ENCODE peak calls at places on chromosomes 6 and 20, in seven cellular contexts. G is cardiac fibroblast, L is ascending aorta, O is GM12865, A is fibroblast of villous mesenchyme, C is tibial artery, X is PC-9. T is an unnamed sample.

GRCh38 chr20:58981564-58982364 is 708 bp downstream of the NELFCD start:
- DNase-seq in L (peak; percentile 58), G (peak; percentile 17), C (no peak), X (no peak), A (peak; percentile 18), O (peak; percentile 55), T (no peak)

GRCh38 chr6:135183532-135184440 is 2.7 kb downstream of the MYB start:
- DNase-seq in X (peak; percentile 62), L (no peak), O (peak; percentile 95), G (peak; percentile 42), C (no peak), A (peak; percentile 43), T (no peak)

GRCh38 chr20:44609006-44609510 is 26.7 kb downstream of the PKIG start:
- DNase-seq in L (no peak), A (no peak), O (no peak), C (peak; percentile 65), X (no peak), G (no peak), T (no peak)

GRCh38 chr6:3612341-3613041 is 139.0 kb downstream of the PXDC1 start:
- DNase-seq in G (peak; percentile 68), L (peak; percentile 28), C (no peak), O (no peak), A (peak; percentile 92), X (peak; percentile 94), T (no peak)

GRCh38 chr6:71349976-71350615 is 61.5 kb downstream of the OGFRL1 start:
- DNase-seq in L (no peak), A (peak; percentile 73), X (no peak), G (peak; percentile 85), O (no peak), C (peak; percentile 67), T (no peak)

GRCh38 chr6:113476937-113477839 is 380.0 kb upstream of the MARCKS start:
- DNase-seq in G (no peak), L (no peak), C (no peak), A (no peak), O (no peak), X (no peak), T (no peak)

GRCh38 chr6:54133186-54133585 is 21.9 kb downstream of the MLIP start:
- DNase-seq in C (no peak), X (no peak), A (no peak), L (no peak), G (no peak), O (no peak), T (no peak)

GRCh38 chr20:61954276-61955021 is 111.2 kb downstream of the TAF4 start:
- DNase-seq in C (peak; percentile 57), O (no peak), G (no peak), X (no peak), L (no peak), A (no peak), T (no peak)

GRCh38 chr6:152642578-152643375 is 5.6 kb upstream of the SYNE1 start:
- DNase-seq in G (peak; percentile 76), L (no peak), A (peak; percentile 35), O (peak; percentile 89), C (peak; percentile 65), X (no peak), T (peak; percentile 13)

GRCh38 chr6:89298680-89299450 is 16.2 kb downstream of the GABRR2 start:
- DNase-seq in L (no peak), X (peak; percentile 92), C (no peak), A (peak; percentile 94), G (peak; percentile 31), O (peak; percentile 90), T (no peak)

GRCh38 chr6:155939253-155939652 is 483.6 kb upstream of the NOX3 start:
- DNase-seq in L (no peak), O (no peak), X (no peak), C (no peak), A (no peak), G (no peak), T (peak; percentile 88)

GRCh38 chr6:1993049-1993448 is 252.4 kb downstream of the GMDS start:
- DNase-seq in A (no peak), C (no peak), G (no peak), L (no peak), X (no peak), O (no peak), T (no peak)

GRCh38 chr20:31707994-31708744 is 14.5 kb downstream of the BCL2L1 start:
- DNase-seq in L (no peak), X (peak; percentile 67), C (peak; percentile 74), A (no peak), G (no peak), O (peak; percentile 44), T (no peak)

GRCh38 chr20:22533823-22534751 is 50.3 kb downstream of the FOXA2 start:
- DNase-seq in G (no peak), O (no peak), A (no peak), C (no peak), X (no peak), L (no peak), T (no peak)

GRCh38 chr6:96001891-96002575 is 13.7 kb upstream of the FUT9 start:
- DNase-seq in C (no peak), X (no peak), O (no peak), G (no peak), A (no peak), L (no peak), T (no peak)

GRCh38 chr20:37072293-37073196 is 23.3 kb downstream of the RBL1 start:
- DNase-seq in C (no peak), G (no peak), X (no peak), A (no peak), L (no peak), O (peak; percentile 67), T (no peak)
- H3K4me3 ChIP-seq in C (no peak overlapping the region), G (no peak overlapping the region), X (no peak overlapping the region), A (no peak overlapping the region), L (no peak overlapping the region), O (peak overlapping the region; percentile 39), T (no peak overlapping the region)

GRCh38 chr20:48723308-48724264 is 104.2 kb downstream of the PREX1 start:
- DNase-seq in G (peak; percentile 40), A (peak; percentile 87), O (no peak), X (no peak), C (peak; percentile 95), L (peak; percentile 93), T (no peak)
- TF ChIP-seq CTCF in G (no peak), A (peak; percentile 15), O (no peak), X (no peak), C (peak; percentile 34), L (peak; percentile 35), T (no peak)

DNA sequence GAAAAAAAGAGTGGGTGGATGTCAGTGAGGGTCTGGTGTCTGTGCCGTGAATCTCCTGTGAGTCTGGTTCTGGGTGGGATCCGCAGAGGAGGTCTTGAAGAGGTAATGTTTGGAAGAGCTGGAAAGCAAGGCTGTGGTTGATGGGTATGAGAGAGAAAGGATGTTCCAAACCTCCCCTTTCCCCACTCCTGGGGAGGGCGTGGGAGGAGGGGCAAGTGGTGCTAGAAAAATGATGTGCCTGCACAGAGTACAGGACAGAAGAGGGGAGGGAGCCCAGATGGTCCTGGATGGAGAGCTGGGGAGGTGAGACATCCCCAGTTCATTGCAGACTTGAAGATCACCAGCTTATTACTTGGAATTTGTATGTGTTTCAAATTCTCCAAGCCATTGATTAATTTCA is 3.1 kb downstream of the CNPY3 start:
- DNase-seq in C (no peak), G (no peak), O (no peak), X (no peak), L (no peak), A (no peak), T (no peak)
- H3K4me3 ChIP-seq in C (no peak overlapping the region), G (no peak overlapping the region), O (peak overlapping the region; percentile 85), X (no peak overlapping the region), L (no peak overlapping the region), A (no peak overlapping the region), T (no peak overlapping the region)

DNA sequence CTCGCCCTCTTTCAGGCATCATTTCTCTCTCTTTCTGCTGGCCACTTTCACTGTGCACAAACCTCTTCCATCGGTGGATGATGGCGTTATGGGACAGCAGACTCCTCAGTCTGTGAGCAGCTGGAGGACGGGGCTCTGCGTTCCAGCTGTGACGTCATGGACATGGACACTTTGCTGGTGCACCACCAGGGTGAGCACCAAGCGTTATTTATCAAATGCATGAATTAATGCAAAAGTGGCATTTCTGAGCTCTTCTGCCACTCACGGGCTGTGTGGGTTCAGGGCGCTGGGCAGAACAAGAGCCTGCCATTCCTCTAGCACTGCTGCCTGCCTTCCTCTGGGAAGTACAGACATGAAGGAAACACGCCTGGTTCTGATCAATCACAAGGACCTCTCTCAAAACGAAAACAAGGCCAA is 82.9 kb upstream of the MPC1 start:
- DNase-seq in O (no peak), L (peak; percentile 69), C (no peak), G (peak; percentile 38), X (no peak), A (peak; percentile 14), T (no peak)
- TF ChIP-seq CTCF in O (no peak), L (peak; percentile 30), C (no peak), G (peak; percentile 31), X (no peak), A (peak; percentile 26), T (no peak)

DNA sequence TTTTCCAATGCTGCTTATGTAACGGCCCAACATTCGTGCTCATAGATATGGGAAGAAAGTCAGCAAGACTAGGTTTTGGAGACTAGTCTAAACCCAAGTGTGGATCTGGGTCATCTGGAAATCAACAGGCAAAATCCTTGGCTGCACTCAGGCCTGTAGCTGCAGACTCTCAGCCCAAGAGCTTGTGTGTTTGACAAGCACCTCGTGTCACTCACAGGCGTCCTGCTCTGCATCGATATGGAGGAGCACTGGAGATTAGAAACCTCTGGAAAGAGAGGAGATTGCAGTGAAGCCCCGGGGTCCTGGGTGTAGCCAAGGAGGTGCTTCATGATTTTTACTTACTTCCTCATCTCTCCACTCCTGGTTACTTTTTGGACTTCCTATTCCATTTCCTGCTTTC is 296.0 kb downstream of the QKI start:
- DNase-seq in O (no peak), A (no peak), C (no peak), G (no peak), L (peak; percentile 39), X (no peak), T (no peak)
- H3K4me3 ChIP-seq in O (no peak overlapping the region), A (no peak overlapping the region), C (no peak overlapping the region), G (no peak overlapping the region), L (no peak overlapping the region), X (no peak overlapping the region), T (no peak overlapping the region)